ENCODE peak calls at places on chromosomes 11 and 22, in six cellular contexts. Y is A549, K is sigmoid colon, P is uterus, X is body of pancreas, Z is transverse colon. L is an unnamed sample.

GRCh38 chr11:120244476-120244875 is 4.5 kb downstream of the POU2F3 start:
- DNase-seq in Y (no peak), K (no peak), P (no peak), X (no peak), Z (no peak), L (no peak)

GRCh38 chr11:79160786-79161403 is 279.9 kb downstream of the TENM4 start:
- DNase-seq in Y (no peak), K (no peak), P (no peak), X (no peak), Z (no peak), L (peak; percentile 8)

GRCh38 chr11:66219846-66220565 is 48.4 kb upstream of the RAB1B start:
- DNase-seq in Y (no peak), K (peak; percentile 58), P (no peak), X (no peak), Z (no peak), L (no peak)

GRCh38 chr11:47414685-47415070 is 6.3 kb downstream of the SLC39A13 start:
- DNase-seq in Y (no peak), K (peak; percentile 65), P (no peak), X (no peak), Z (no peak), L (no peak)

GRCh38 chr22:17554814-17555213 is 8.5 kb upstream of the SLC25A18 start:
- DNase-seq in Y (no peak), K (no peak), P (no peak), X (no peak), Z (no peak), L (no peak)

GRCh38 chr11:74819400-74819799 is 70.8 kb downstream of the RNF169 start:
- DNase-seq in Y (no peak), K (no peak), P (no peak), X (no peak), Z (no peak), L (no peak)

GRCh38 chr11:2517016-2517385 is 72.2 kb downstream of the KCNQ1 start:
- DNase-seq in Y (no peak), K (peak; percentile 57), P (peak; percentile 5), X (no peak), Z (peak; percentile 4), L (no peak)

GRCh38 chr11:36365937-36366336 is 69.8 kb downstream of the PRR5L start:
- DNase-seq in Y (no peak), K (no peak), P (no peak), X (no peak), Z (no peak), L (no peak)

GRCh38 chr11:128737704-128738103 is 43.8 kb downstream of the FLI1 start:
- DNase-seq in Y (no peak), K (no peak), P (no peak), X (no peak), Z (no peak), L (no peak)

DNA sequence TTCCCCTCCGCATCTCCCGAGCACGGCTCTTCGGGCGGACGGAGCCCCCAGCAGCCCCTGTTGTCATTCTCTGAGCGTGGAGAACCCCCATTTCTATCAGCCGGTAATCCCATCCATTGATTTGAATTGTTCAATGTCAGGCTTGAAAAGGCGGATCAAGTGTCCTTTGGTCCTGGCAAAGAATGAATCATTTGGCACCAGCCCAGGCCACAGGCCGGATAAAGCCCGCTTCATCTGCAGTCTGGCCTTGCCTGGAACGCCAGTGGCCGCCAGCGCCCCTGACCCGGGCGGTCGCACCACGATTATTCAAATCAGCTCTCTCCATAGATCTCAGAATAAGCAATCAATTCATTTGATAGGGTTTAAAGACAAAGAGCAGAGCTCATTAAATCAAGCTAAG is 188.9 kb downstream of the BRD1 start:
- DNase-seq in Y (no peak), K (no peak), P (no peak), X (no peak), Z (no peak), L (no peak)
- H3K4me1 ChIP-seq in Y (no peaks in the 10 kb centered on the region), K (no peaks in the 10 kb centered on the region), P (no peaks in the 10 kb centered on the region), X (peaks cover 11% of the 10 kb centered on the region), Z (no peaks in the 10 kb centered on the region), L (no peaks in the 10 kb centered on the region)

GRCh38 chr22:30705710-30706651 is 11.3 kb downstream of the OSBP2 start:
- DNase-seq in Y (no peak), K (no peak), P (no peak), X (no peak), Z (peak; percentile 22), L (no peak)
- H3K27ac ChIP-seq in Y (no peak overlapping the region), K (no peak overlapping the region), P (no peak overlapping the region), X (no peak overlapping the region), Z (no peak overlapping the region), L (no peak overlapping the region)

GRCh38 chr22:40499187-40499753 is 128.9 kb downstream of the SGSM3 start:
- DNase-seq in Y (peak; percentile 89), K (no peak), P (peak; percentile 47), X (peak; percentile 55), Z (no peak), L (no peak)
- TF ChIP-seq POLR2A in Y (no peak), K (no peak), P (no peak), X (no peak), Z (no peak), L (no peak)

GRCh38 chr22:40182231-40182835 is 4.6 kb downstream of the TNRC6B start:
- DNase-seq in Y (no peak), K (no peak), P (no peak), X (no peak), Z (no peak), L (no peak)
- H3K4me1 ChIP-seq in Y (peaks cover 43% of the 10 kb centered on the region), K (no peaks in the 10 kb centered on the region), P (peaks cover 5% of the 10 kb centered on the region), X (peaks cover 82% of the 10 kb centered on the region), Z (peaks cover 64% of the 10 kb centered on the region), L (peaks cover 5% of the 10 kb centered on the region)

DNA sequence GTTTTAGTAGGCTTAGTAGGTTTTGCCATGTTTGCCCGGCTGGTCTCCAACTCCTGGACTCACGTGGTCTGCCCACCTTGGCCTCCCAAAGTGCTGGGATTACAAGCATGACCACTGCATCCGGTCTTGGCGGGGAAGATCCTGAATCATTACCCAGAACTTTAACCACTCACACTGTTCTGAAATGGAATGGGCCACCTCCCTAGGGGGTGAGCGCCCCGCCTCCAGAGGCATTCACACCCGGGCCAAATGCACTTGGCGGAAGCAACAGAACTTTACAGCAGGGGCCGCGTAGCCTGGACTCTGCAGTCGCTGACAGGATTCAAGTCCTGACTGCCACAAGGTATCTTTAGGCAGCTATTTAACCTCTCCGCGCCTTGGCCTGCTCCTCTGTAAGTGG is 5.4 kb downstream of the CCDC86 start:
- DNase-seq in Y (no peak), K (no peak), P (no peak), X (no peak), Z (no peak), L (no peak)
- H3K27ac ChIP-seq in Y (no peak overlapping the region), K (no peak overlapping the region), P (no peak overlapping the region), X (no peak overlapping the region), Z (no peak overlapping the region), L (no peak overlapping the region)

GRCh38 chr11:121464352-121464946 is 11.7 kb upstream of the SORL1-AS1 start:
- DNase-seq in Y (peak; percentile 49), K (peak; percentile 89), P (peak; percentile 80), X (peak; percentile 60), Z (peak; percentile 51), L (peak; percentile 65)
- TF ChIP-seq POLR2A in Y (no peak), K (no peak), P (no peak), X (no peak), Z (no peak), L (no peak)

GRCh38 chr11:44607987-44608386 is 42.5 kb downstream of the CD82 start:
- DNase-seq in Y (no peak), K (no peak), P (no peak), X (no peak), Z (no peak), L (peak; percentile 74)

GRCh38 chr11:44607324-44607962 is 42.0 kb downstream of the CD82 start:
- DNase-seq in Y (no peak), K (no peak), P (no peak), X (no peak), Z (no peak), L (no peak)

GRCh38 chr11:44605965-44606364 is 40.5 kb downstream of the CD82 start:
- DNase-seq in Y (no peak), K (no peak), P (no peak), X (no peak), Z (no peak), L (no peak)

GRCh38 chr11:44605068-44605708 is 39.7 kb downstream of the CD82 start:
- DNase-seq in Y (no peak), K (no peak), P (no peak), X (no peak), Z (no peak), L (no peak)

GRCh38 chr11:44606472-44606871 is 41.0 kb downstream of the CD82 start:
- DNase-seq in Y (no peak), K (no peak), P (no peak), X (no peak), Z (no peak), L (no peak)
- H3K4me1 ChIP-seq in Y (peaks cover 27% of the 10 kb centered on the region), K (no peaks in the 10 kb centered on the region), P (no peaks in the 10 kb centered on the region), X (no peaks in the 10 kb centered on the region), Z (peaks cover 18% of the 10 kb centered on the region), L (peaks cover 10% of the 10 kb centered on the region)